ENCODE peak calls at places on chromosomes 3 and 15, in six cellular contexts. D is hepatocyte; N is CD4-positive, CD25-positive, alpha-beta regulatory T cell; X is body of pancreas; U is Panc1; M is heart left ventricle. F is an unnamed sample. For H3K9me3 and H3K27me3, the result is how much of the 10 kb centered on the place peaks cover.

GRCh38 chr15:74302821-74303359 is 64.6 kb downstream of the CYP11A1 start:
- DNase-seq in U (no peak), N (no peak), X (peak), D (peak), M (no peak), F (peak)

GRCh38 chr3:117912352-117912751 is 1122.3 kb downstream of the IGSF11 start:
- DNase-seq in N (no peak), D (no peak), M (no peak), X (no peak), U (no peak), F (no peak)

GRCh38 chr15:63350178-63350621 is 31.4 kb downstream of the CA12 start:
- DNase-seq in N (no peak), D (no peak), U (no peak), M (peak), X (peak), F (no peak)

GRCh38 chr15:57224664-57225063 is 151.6 kb upstream of the CGNL1 start:
- DNase-seq in X (no peak), D (no peak), N (no peak), U (no peak), M (no peak), F (no peak)

GRCh38 chr3:46848271-46849097 is 14.8 kb downstream of the MYL3 start:
- DNase-seq in M (peak), N (no peak), D (peak), U (no peak), X (no peak), F (peak)

GRCh38 chr3:127670761-127671522 is 1.8 kb upstream of the ABTB1 start:
- DNase-seq in X (no peak), U (no peak), N (no peak), D (no peak), M (no peak), F (no peak)

GRCh38 chr3:177830411-177830849 is 633.1 kb upstream of the TBL1XR1 start:
- DNase-seq in X (no peak), U (no peak), M (no peak), N (no peak), D (peak), F (no peak)

GRCh38 chr15:61339526-61339925 is 110.4 kb upstream of the RORA start:
- DNase-seq in M (no peak), D (no peak), U (no peak), X (no peak), N (no peak), F (no peak)

GRCh38 chr15:39317225-39317624 is 263.7 kb upstream of the THBS1 start:
- DNase-seq in D (no peak), M (no peak), U (no peak), X (no peak), N (no peak), F (no peak)

GRCh38 chr3:10194328-10195071 is 29.8 kb downstream of the IRAK2 start:
- DNase-seq in N (peak), U (no peak), M (peak), D (no peak), X (no peak), F (no peak)

GRCh38 chr3:80192871-80193270 is 425.1 kb upstream of the ROBO1 start:
- DNase-seq in D (no peak), N (no peak), U (no peak), M (no peak), X (no peak), F (no peak)

GRCh38 chr3:40828741-40829415 is 304.1 kb downstream of the ZNF621 start:
- DNase-seq in X (no peak), M (no peak), N (no peak), D (no peak), U (no peak), F (no peak)

GRCh38 chr3:99479768-99480167 is 158.6 kb upstream of the COL8A1 start:
- DNase-seq in N (no peak), X (no peak), D (no peak), M (no peak), U (no peak), F (no peak)

GRCh38 chr3:134460965-134461364 is 24.8 kb downstream of the ANAPC13 start:
- DNase-seq in U (no peak), D (no peak), X (no peak), M (no peak), N (no peak), F (no peak)

DNA sequence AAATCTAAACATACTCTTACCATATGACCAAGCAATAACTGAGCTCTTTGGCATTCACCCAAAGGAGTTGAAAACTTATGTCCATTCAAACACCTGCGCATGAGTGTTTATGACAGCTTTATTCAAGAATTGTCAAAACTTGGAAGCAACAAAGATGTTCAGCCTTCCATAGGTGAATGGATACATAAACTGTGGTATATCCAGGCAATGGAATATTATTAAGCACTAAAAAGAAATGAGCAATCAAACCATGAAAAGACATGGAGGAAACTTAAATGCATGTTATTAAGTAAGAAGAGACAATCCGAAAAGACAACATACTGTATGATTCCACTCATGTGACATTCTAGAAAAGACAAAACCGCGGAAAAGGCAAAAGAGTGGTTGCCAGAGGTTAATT is 312.0 kb upstream of the TMC3 start:
- DNase-seq in M (no peak), D (no peak), X (no peak), U (no peak), N (no peak), F (no peak)
- H3K9me3 ChIP-seq in M (under half), D (under half), X (under half), U (under half), N (under half), F (under half)

GRCh38 chr15:34896183-34896582 is 73.4 kb downstream of the AQR start:
- DNase-seq in U (no peak), M (no peak), X (no peak), D (no peak), N (no peak), F (no peak)

GRCh38 chr15:34904527-34904926 is 65.0 kb downstream of the AQR start:
- DNase-seq in M (no peak), U (no peak), X (no peak), D (no peak), N (no peak), F (no peak)

GRCh38 chr15:34905047-34905446 is 64.5 kb downstream of the AQR start:
- DNase-seq in D (no peak), X (no peak), U (no peak), N (no peak), M (no peak), F (no peak)

GRCh38 chr15:34900748-34901147 is 68.8 kb downstream of the AQR start:
- DNase-seq in M (peak), U (no peak), X (no peak), N (no peak), D (no peak), F (peak)
- H3K27ac ChIP-seq in M (peak), U (no peak), X (no peak), N (no peak), D (no peak), F (peak)

GRCh38 chr15:29034593-29035364 is 149.0 kb downstream of the APBA2 start:
- DNase-seq in X (no peak), U (no peak), M (no peak), N (no peak), D (no peak), F (no peak)
- H3K27me3 ChIP-seq in X (under half), U (under half), M (under half), N (under half), D (under half), F (under half)

DNA sequence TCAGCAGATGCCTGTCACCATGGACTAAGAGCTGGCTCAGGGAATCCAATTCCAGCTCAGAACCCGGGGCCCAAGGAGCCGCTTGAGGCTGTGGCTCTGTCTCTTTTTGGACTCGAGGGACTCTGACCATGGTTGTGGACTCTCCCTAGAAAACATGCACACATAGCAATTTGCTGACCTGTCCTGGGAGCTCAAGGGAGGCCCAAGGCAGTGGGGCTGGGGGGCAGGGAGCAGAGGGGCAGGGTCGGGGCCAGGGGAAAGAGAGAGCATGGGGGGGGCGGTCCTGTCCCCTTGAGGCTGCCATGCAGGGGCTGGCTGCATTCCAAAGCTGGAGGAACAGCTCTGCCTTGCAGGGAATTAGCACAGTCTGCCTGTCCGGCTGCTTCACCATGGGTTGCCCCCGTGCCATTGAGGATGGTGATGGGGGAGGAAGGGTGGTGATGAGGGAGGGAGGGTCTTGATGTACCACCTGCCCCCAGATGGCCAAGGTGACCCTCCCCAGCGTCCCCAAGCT is 190.1 kb downstream of the GOLGA6L6 start:
- DNase-seq in M (peak), X (peak), D (peak), U (no peak), N (no peak), F (no peak)
- H3K9me3 ChIP-seq in M (under half), X (under half), D (half or more), U (under half), N (under half), F (under half)

GRCh38 chr15:72202302-72202701 is 4.7 kb upstream of the GRAMD2A start:
- DNase-seq in U (no peak), M (no peak), X (no peak), D (no peak), N (no peak), F (no peak)

GRCh38 chr15:72205273-72205672 is 7.7 kb upstream of the GRAMD2A start:
- DNase-seq in D (no peak), X (no peak), N (no peak), U (no peak), M (no peak), F (no peak)

GRCh38 chr15:72203507-72203837 is 5.9 kb upstream of the GRAMD2A start:
- DNase-seq in D (no peak), M (peak), U (no peak), N (no peak), X (peak), F (no peak)

GRCh38 chr15:72201346-72202029 is 3.9 kb upstream of the GRAMD2A start:
- DNase-seq in U (no peak), M (no peak), D (no peak), X (no peak), N (no peak), F (peak)

DNA sequence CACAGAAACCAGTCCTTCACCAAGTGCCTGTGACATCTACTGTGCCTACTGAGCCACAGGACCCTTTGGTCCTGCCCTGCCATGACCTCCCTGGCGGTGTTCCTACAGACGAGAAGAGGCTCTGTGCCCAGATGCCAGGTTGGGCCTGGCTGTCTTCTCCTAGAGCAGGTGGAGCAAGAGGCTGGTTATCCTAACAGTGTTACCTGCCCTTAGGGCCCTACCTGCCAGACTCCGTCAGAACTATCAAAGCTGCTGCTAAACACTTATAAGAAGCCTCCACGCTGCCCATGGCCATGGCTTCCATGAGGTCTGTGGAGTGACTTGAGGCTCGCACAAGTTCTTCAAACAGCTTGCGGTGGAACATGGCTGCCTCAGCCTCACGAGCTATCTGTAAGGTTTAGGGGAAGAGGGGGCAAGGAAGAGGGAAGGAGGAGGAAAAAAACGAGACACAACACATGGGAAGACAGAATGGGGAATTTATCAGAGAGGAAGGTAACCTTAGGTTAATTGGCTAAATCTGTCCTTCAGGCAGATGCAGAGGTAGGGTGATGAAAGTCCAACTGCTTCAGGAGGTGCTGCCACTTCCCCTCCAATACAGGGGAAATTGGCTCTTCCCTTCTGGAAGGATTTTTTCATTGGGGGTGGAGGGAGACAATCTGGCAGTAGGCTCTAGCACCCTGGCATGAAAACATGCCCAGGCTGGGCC is 5.4 kb upstream of the GRAMD2A start:
- DNase-seq in M (no peak), N (no peak), D (no peak), X (no peak), U (no peak), F (no peak)
- H3K27ac ChIP-seq in M (peak), N (no peak), D (no peak), X (no peak), U (peak), F (no peak)

GRCh38 chr3:156291269-156292123 is 171.1 kb downstream of the KCNAB1 start:
- DNase-seq in X (no peak), N (no peak), M (peak), D (peak), U (no peak), F (peak)
- H3K27me3 ChIP-seq in X (under half), N (under half), M (half or more), D (half or more), U (under half), F (under half)

F was measured in SJCRH30.